ENCODE peak calls at places on chromosomes 6 and 20, in seven cellular contexts. B is ovary, S is IMR-90, Q is heart left ventricle, D is Peyer's patch, X is transverse colon, O is gastrocnemius medialis. G is an unnamed sample.
A peak's percentile ranks its signal among the peaks of the same experiment; 100 is the strongest.

GRCh38 chr6:21026576-21027273 is 492.5 kb downstream of the CDKAL1 start:
- DNase-seq in Q (no peak), S (peak; percentile 74), D (no peak), X (no peak), B (no peak), O (no peak), G (no peak)

GRCh38 chr20:45037050-45037449 is 63.9 kb downstream of the KCNS1 start:
- DNase-seq in Q (no peak), X (no peak), O (no peak), S (peak; percentile 63), D (no peak), B (peak; percentile 22), G (no peak)

GRCh38 chr6:15464211-15464725 is 198.6 kb downstream of the DTNBP1 start:
- DNase-seq in Q (no peak), S (no peak), X (peak; percentile 47), O (peak; percentile 46), D (peak; percentile 76), B (no peak), G (no peak)

GRCh38 chr20:50267866-50268219 is 77.2 kb downstream of the CEBPB start:
- DNase-seq in X (no peak), B (no peak), O (no peak), D (no peak), S (no peak), Q (no peak), G (no peak)

GRCh38 chr20:57162253-57162652 is 104.2 kb downstream of the BMP7 start:
- DNase-seq in X (no peak), Q (no peak), O (no peak), D (no peak), S (no peak), B (no peak), G (no peak)

GRCh38 chr6:42281016-42281533 is 63.4 kb upstream of the MRPS10 start:
- DNase-seq in S (no peak), D (no peak), B (no peak), Q (no peak), X (no peak), O (no peak), G (no peak)

GRCh38 chr6:44576132-44576601 is 188.7 kb downstream of the CDC5L start:
- DNase-seq in O (no peak), S (peak; percentile 41), Q (no peak), B (no peak), D (no peak), X (no peak), G (no peak)

GRCh38 chr20:3728354-3728753 is 4.1 kb upstream of the HSPA12B start:
- DNase-seq in B (no peak), Q (peak; percentile 40), O (no peak), S (no peak), D (no peak), X (no peak), G (no peak)

GRCh38 chr6:149264629-149265028 is 52.9 kb upstream of the TAB2 start:
- DNase-seq in D (peak; percentile 58), Q (no peak), O (no peak), B (no peak), X (no peak), S (no peak), G (no peak)

DNA sequence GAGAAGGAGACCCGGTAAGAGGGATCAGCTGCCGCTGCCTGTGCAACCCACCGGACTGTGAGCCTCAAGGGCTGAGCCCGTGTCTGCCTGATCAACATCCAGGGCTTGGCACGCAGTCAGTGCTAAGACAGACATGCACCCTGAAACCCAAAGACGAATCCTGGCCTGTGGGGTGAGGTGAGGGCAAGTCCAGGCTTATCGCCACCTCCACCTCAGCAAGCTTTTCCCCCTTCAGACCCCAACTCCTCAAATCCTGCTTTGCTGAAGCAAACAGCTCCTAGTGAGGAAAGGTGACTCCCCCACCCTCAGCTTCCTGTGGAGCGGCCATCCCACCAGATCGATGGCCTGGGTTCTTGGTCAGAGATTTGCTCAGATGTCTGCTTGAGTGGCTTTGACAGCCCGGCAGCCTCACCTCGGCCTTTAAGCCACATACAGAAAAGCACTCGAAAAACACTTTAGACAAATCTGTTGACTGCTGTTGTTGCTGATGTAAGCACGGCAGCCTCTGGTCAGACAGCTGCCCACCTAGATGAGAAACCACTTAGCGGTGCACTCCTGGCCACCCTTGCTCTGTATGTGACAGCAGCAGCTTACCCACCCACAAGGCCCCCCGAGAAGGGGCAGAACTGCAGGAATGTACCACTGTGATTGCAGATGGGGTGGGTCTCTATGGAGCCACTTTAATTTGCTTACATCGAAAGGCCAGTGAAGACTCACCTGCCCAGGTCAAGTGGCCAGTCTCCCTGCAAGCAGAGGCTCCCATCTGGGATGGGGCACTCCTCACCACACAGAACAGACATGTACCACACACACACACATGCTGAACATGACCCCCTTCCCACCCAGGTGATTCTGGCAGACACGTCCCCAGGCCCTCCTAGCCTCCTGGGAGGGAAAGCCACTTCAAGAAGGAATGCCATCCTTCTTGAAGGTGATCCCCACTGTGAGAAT is 14.8 kb downstream of the MTCH1 start:
- DNase-seq in X (no peak), O (no peak), Q (no peak), S (no peak), D (no peak), B (no peak), G (no peak)
- H3K36me3 ChIP-seq in X (no peaks in the 10 kb centered on the region), O (peaks cover 90% of the 10 kb centered on the region), Q (no peaks in the 10 kb centered on the region), S (peaks cover 90% of the 10 kb centered on the region), D (no peaks in the 10 kb centered on the region), B (no peaks in the 10 kb centered on the region), G (peaks cover 98% of the 10 kb centered on the region)

DNA sequence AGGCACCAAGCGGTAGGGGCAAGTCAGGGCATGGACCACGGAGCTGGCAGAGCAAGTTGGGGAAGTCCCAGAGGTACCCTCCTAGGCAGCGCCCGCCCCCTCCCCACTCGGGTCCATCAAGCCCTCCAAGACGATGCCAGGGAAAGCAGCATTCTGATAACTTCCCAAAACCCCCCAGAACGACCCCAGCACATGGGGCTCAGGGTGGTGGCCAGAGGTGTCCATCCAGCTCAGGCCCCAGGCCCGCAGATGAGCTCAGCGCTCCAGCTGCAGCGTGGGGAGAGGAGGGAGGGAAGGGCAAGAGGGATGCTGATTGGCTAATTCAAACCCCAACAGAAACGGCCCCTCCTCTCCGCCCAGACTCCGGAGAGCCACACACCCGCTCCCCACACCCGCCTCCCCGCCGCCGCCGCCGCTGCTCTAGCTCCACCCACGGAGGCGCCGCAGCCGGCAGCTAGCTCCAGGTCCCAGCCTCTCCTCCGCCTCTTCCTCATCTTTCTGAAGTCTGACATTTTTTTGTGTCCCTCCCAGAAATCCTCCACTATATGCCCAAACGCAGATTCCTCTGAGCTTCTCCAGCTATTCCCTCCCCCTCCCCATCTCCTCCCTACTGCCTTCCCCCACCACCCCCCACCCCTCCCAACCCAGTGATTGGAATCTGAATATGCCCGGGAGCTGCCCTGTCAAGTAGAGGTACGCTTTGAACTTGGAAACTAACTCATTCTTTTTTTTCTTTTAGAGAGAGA is 40.3 kb upstream of the TLDC2 start:
- DNase-seq in X (peak; percentile 94), B (peak; percentile 94), S (peak; percentile 96), O (peak; percentile 84), D (peak; percentile 95), Q (peak; percentile 96), G (peak; percentile 98)
- TF ChIP-seq POLR2A in X (peak; percentile 45), B (peak; percentile 61), S (peak; percentile 37), O (peak; percentile 32), D (no peak), Q (peak; percentile 52), G (peak; percentile 63)

DNA sequence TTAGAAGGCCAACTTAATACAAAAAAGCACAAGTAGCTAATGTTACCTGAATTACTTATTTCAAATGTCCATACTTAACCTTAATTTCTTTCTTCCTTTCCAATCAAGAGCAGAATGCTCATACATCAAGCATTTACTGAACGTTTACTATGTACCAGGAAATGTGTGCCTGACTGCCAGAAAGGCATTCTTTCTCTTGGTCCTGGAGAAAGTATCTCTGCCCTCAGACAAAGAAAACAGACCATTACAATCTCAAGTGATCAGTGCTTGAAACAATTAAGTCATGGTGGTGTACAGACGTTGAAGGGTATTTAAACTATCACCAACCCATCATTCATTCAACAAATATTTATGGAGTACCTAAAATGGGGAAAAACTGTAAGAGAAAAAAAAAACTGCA is 26.4 kb downstream of the CSNK2A1 start:
- DNase-seq in S (no peak), D (no peak), Q (no peak), O (no peak), B (no peak), X (no peak), G (no peak)
- H3K36me3 ChIP-seq in S (peaks cover 10% of the 10 kb centered on the region), D (no peaks in the 10 kb centered on the region), Q (no peaks in the 10 kb centered on the region), O (no peaks in the 10 kb centered on the region), B (no peaks in the 10 kb centered on the region), X (no peaks in the 10 kb centered on the region), G (no peaks in the 10 kb centered on the region)

DNA sequence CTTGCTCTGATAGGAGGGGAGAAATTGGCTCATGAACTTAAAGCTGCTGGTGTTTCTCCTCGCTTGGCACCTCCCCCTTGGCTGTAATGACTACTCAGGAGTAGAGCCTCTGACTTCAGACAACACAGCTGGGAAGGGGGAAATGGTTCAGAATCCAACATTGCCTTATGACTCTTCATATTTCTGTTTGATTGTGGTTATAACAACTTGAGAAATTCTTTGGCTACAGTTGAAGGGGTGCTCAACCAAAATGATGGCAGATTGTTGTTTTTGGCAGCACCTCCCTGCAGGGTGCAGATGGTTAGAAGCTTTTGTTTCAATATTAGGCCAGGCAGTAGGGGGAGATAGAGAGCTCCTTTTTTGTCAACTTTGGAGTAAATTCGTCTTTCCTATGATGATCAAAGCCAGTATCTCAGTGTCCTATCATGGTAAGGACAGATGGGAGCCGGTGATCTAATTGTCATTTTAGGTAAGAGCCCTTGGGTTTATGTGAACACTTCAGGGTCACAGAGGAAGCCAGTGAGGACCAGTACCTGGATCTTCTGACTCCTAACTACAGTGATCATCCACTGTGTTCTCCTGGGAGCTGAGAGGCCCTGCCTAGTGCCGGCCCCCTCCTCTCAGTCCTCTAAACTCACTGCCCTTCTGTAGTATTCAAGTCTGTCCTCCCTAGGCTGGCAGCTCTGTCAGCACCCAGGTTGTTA is 39.9 kb downstream of the RPRD1B start:
- DNase-seq in O (peak; percentile 52), Q (no peak), B (peak; percentile 61), D (peak; percentile 57), X (peak; percentile 29), S (peak; percentile 98), G (peak; percentile 94)
- TF ChIP-seq POLR2A in O (no peak), Q (no peak), B (no peak), D (no peak), X (no peak), S (no peak), G (no peak)